ENCODE peak calls at places on chromosomes 1 and 21, in four cellular contexts. One of them, this sample, is unnamed.

GRCh38 chr1:53729536-53730485 is 9.2 kb downstream of the GLIS1 start:
- DNase-seq in KBM-7: no peak
- DNase-seq in cardiac fibroblast: no peak
- DNase-seq in astrocyte: no peak
- DNase-seq in this sample: no peak

GRCh38 chr1:161835963-161836362 is 69.8 kb downstream of the ATF6 start:
- DNase-seq in KBM-7: no peak
- DNase-seq in cardiac fibroblast: no peak
- DNase-seq in astrocyte: peak; percentile 74
- DNase-seq in this sample: no peak

GRCh38 chr21:44681861-44682579 is at the start of gene KRTAP12-1:
- DNase-seq in KBM-7: no peak
- DNase-seq in cardiac fibroblast: no peak
- DNase-seq in astrocyte: no peak
- DNase-seq in this sample: no peak

GRCh38 chr21:16536661-16537359 is 807.0 kb downstream of the USP25 start:
- DNase-seq in KBM-7: no peak
- DNase-seq in cardiac fibroblast: peak; percentile 58
- DNase-seq in astrocyte: peak; percentile 62
- DNase-seq in this sample: no peak

GRCh38 chr21:44418876-44419230 is 36.5 kb upstream of the LRRC3 start:
- DNase-seq in KBM-7: no peak
- DNase-seq in cardiac fibroblast: no peak
- DNase-seq in astrocyte: no peak
- DNase-seq in this sample: no peak

GRCh38 chr1:186681136-186681535 is 913 bp upstream of the PTGS2 start:
- DNase-seq in KBM-7: no peak
- DNase-seq in cardiac fibroblast: peak; percentile 31
- DNase-seq in astrocyte: no peak
- DNase-seq in this sample: no peak

GRCh38 chr1:111725192-111725591 is 14.0 kb downstream of the INKA2 start:
- DNase-seq in KBM-7: no peak
- DNase-seq in cardiac fibroblast: no peak
- DNase-seq in astrocyte: no peak
- DNase-seq in this sample: no peak

GRCh38 chr21:41659791-41660560 is 106.9 kb downstream of the RIPK4 start:
- DNase-seq in KBM-7: no peak
- DNase-seq in cardiac fibroblast: peak; percentile 70
- DNase-seq in astrocyte: no peak
- DNase-seq in this sample: no peak

GRCh38 chr1:33875857-33876256 is 12.0 kb downstream of the HMGB4 start:
- DNase-seq in KBM-7: no peak
- DNase-seq in cardiac fibroblast: no peak
- DNase-seq in astrocyte: no peak
- DNase-seq in this sample: no peak

GRCh38 chr1:222239130-222239529 is 308.8 kb downstream of the HHIPL2 start:
- DNase-seq in KBM-7: no peak
- DNase-seq in cardiac fibroblast: no peak
- DNase-seq in astrocyte: no peak
- DNase-seq in this sample: no peak

GRCh38 chr1:186643600-186643999 is 36.6 kb downstream of the PTGS2 start:
- DNase-seq in KBM-7: no peak
- DNase-seq in cardiac fibroblast: peak; percentile 29
- DNase-seq in astrocyte: peak; percentile 27
- DNase-seq in this sample: no peak

GRCh38 chr1:55560246-55560645 is 345.1 kb upstream of the USP24 start:
- DNase-seq in KBM-7: no peak
- DNase-seq in cardiac fibroblast: no peak
- DNase-seq in astrocyte: no peak
- DNase-seq in this sample: no peak

GRCh38 chr1:168907781-168908180 is 178.8 kb upstream of the DPT start:
- DNase-seq in KBM-7: no peak
- DNase-seq in cardiac fibroblast: no peak
- DNase-seq in astrocyte: no peak
- DNase-seq in this sample: no peak

This sample was measured in transverse colon.